ENCODE peak calls at places on chromosomes 2 and 18, in four cellular contexts. One of them, this sample, is unnamed.

GRCh38 chr2:239712755-239713154 is 311.9 kb upstream of the HDAC4 start:
- DNase-seq in cardiac muscle cell: no peak
- DNase-seq in K562: no peak
- DNase-seq in fibroblast of pulmonary artery: no peak
- DNase-seq in this sample: no peak

GRCh38 chr2:212930556-212930955 is 220.9 kb downstream of the IKZF2 start:
- DNase-seq in K562: no peak
- DNase-seq in cardiac muscle cell: peak
- DNase-seq in fibroblast of pulmonary artery: no peak
- DNase-seq in this sample: no peak

GRCh38 chr2:75389271-75389670 is 171.5 kb downstream of the EVA1A start:
- DNase-seq in cardiac muscle cell: no peak
- DNase-seq in fibroblast of pulmonary artery: no peak
- DNase-seq in K562: no peak
- DNase-seq in this sample: no peak

GRCh38 chr2:240457223-240458043 is 22.0 kb downstream of the GPC1 start:
- DNase-seq in K562: no peak
- DNase-seq in cardiac muscle cell: no peak
- DNase-seq in fibroblast of pulmonary artery: no peak
- DNase-seq in this sample: no peak

GRCh38 chr2:229921101-229921891 is 513 bp downstream of the TRIP12 start:
- DNase-seq in cardiac muscle cell: peak
- DNase-seq in fibroblast of pulmonary artery: peak
- DNase-seq in K562: peak
- DNase-seq in this sample: no peak

GRCh38 chr2:140804682-140805235 is 1326.1 kb downstream of the LRP1B start:
- DNase-seq in K562: no peak
- DNase-seq in fibroblast of pulmonary artery: no peak
- DNase-seq in cardiac muscle cell: no peak
- DNase-seq in this sample: no peak

GRCh38 chr2:59935005-59935404 is 618.4 kb downstream of the BCL11A start:
- DNase-seq in fibroblast of pulmonary artery: no peak
- DNase-seq in cardiac muscle cell: no peak
- DNase-seq in K562: no peak
- DNase-seq in this sample: no peak

GRCh38 chr2:139790807-139791206 is 1010.6 kb upstream of the NXPH2 start:
- DNase-seq in K562: no peak
- DNase-seq in cardiac muscle cell: peak
- DNase-seq in fibroblast of pulmonary artery: peak
- DNase-seq in this sample: no peak

GRCh38 chr2:201936817-201937216 is 96.8 kb upstream of the FZD7 start:
- DNase-seq in K562: no peak
- DNase-seq in fibroblast of pulmonary artery: no peak
- DNase-seq in cardiac muscle cell: no peak
- DNase-seq in this sample: no peak

GRCh38 chr2:130185896-130186295 is 3.8 kb downstream of the MZT2B start:
- DNase-seq in K562: no peak
- DNase-seq in cardiac muscle cell: no peak
- DNase-seq in fibroblast of pulmonary artery: no peak
- DNase-seq in this sample: no peak

GRCh38 chr18:34801769-34802168 is 91.7 kb downstream of the DTNA start:
- DNase-seq in fibroblast of pulmonary artery: peak
- DNase-seq in cardiac muscle cell: no peak
- DNase-seq in K562: no peak
- DNase-seq in this sample: no peak

GRCh38 chr2:10194021-10194820 is 71.7 kb downstream of the RRM2 start:
- DNase-seq in fibroblast of pulmonary artery: peak
- DNase-seq in K562: no peak
- DNase-seq in cardiac muscle cell: no peak
- DNase-seq in this sample: no peak

GRCh38 chr2:147098946-147099345 is 745.9 kb upstream of the ACVR2A start:
- DNase-seq in K562: no peak
- DNase-seq in cardiac muscle cell: no peak
- DNase-seq in fibroblast of pulmonary artery: peak
- DNase-seq in this sample: no peak

GRCh38 chr2:23399674-23400261 is 14.8 kb downstream of the KLHL29 start:
- DNase-seq in K562: no peak
- DNase-seq in fibroblast of pulmonary artery: no peak
- DNase-seq in cardiac muscle cell: no peak
- DNase-seq in this sample: no peak

GRCh38 chr2:54459037-54459441 is 2.9 kb downstream of the SPTBN1 start:
- DNase-seq in fibroblast of pulmonary artery: peak
- DNase-seq in cardiac muscle cell: no peak
- DNase-seq in K562: no peak
- DNase-seq in this sample: no peak

GRCh38 chr2:170530803-170531564 is 184.2 kb upstream of the SP5 start:
- DNase-seq in fibroblast of pulmonary artery: no peak
- DNase-seq in cardiac muscle cell: peak
- DNase-seq in K562: no peak
- DNase-seq in this sample: no peak

GRCh38 chr2:66901344-66901743 is 466.4 kb downstream of the MEIS1 start:
- DNase-seq in cardiac muscle cell: no peak
- DNase-seq in fibroblast of pulmonary artery: no peak
- DNase-seq in K562: no peak
- DNase-seq in this sample: no peak

GRCh38 chr2:51624995-51625394 is 593.1 kb upstream of the NRXN1 start:
- DNase-seq in cardiac muscle cell: no peak
- DNase-seq in K562: no peak
- DNase-seq in fibroblast of pulmonary artery: peak
- DNase-seq in this sample: peak

GRCh38 chr2:45190481-45190880 is 181.2 kb upstream of the SIX2 start:
- DNase-seq in cardiac muscle cell: no peak
- DNase-seq in fibroblast of pulmonary artery: peak
- DNase-seq in K562: peak
- DNase-seq in this sample: no peak

GRCh38 chr18:62919109-62919838 is 203.9 kb downstream of the PHLPP1 start:
- DNase-seq in fibroblast of pulmonary artery: no peak
- DNase-seq in cardiac muscle cell: peak
- DNase-seq in K562: no peak
- DNase-seq in this sample: no peak

GRCh38 chr18:3269241-3269640 is 7.3 kb downstream of the MYL12B start:
- DNase-seq in K562: peak
- DNase-seq in fibroblast of pulmonary artery: no peak
- DNase-seq in cardiac muscle cell: no peak
- DNase-seq in this sample: no peak

GRCh38 chr18:21112543-21113105 is 1.0 kb upstream of the ROCK1 start:
- DNase-seq in K562: no peak
- DNase-seq in cardiac muscle cell: no peak
- DNase-seq in fibroblast of pulmonary artery: peak
- DNase-seq in this sample: no peak

GRCh38 chr18:62435435-62436031 is 87.3 kb upstream of the ZCCHC2 start:
- DNase-seq in cardiac muscle cell: no peak
- DNase-seq in K562: no peak
- DNase-seq in fibroblast of pulmonary artery: no peak
- DNase-seq in this sample: no peak

GRCh38 chr18:63736856-63737255 is 34.1 kb downstream of the SERPINB11 start:
- DNase-seq in K562: no peak
- DNase-seq in fibroblast of pulmonary artery: no peak
- DNase-seq in cardiac muscle cell: no peak
- DNase-seq in this sample: no peak

GRCh38 chr2:217471329-217471728 is 531.5 kb downstream of the TNS1 start:
- DNase-seq in cardiac muscle cell: no peak
- DNase-seq in fibroblast of pulmonary artery: peak
- DNase-seq in K562: no peak
- DNase-seq in this sample: peak

GRCh38 chr2:113894156-113894743 is 4.4 kb downstream of the ACTR3 start:
- DNase-seq in K562: peak
- DNase-seq in fibroblast of pulmonary artery: peak
- DNase-seq in cardiac muscle cell: no peak
- DNase-seq in this sample: peak

GRCh38 chr2:74648009-74648443 is at the start of gene M1AP:
- DNase-seq in cardiac muscle cell: no peak
- DNase-seq in K562: no peak
- DNase-seq in fibroblast of pulmonary artery: no peak
- DNase-seq in this sample: no peak

GRCh38 chr2:197198890-197199289 is 111.7 kb downstream of the ANKRD44 start:
- DNase-seq in cardiac muscle cell: no peak
- DNase-seq in K562: peak
- DNase-seq in fibroblast of pulmonary artery: peak
- DNase-seq in this sample: no peak

GRCh38 chr2:162768646-162769045 is 69.9 kb downstream of the KCNH7 start:
- DNase-seq in cardiac muscle cell: peak
- DNase-seq in K562: no peak
- DNase-seq in fibroblast of pulmonary artery: no peak
- DNase-seq in this sample: no peak

GRCh38 chr2:1864981-1865421 is 120.7 kb upstream of the PXDN start:
- DNase-seq in fibroblast of pulmonary artery: no peak
- DNase-seq in K562: no peak
- DNase-seq in cardiac muscle cell: no peak
- DNase-seq in this sample: no peak

GRCh38 chr2:169018390-169018789 is 12.7 kb downstream of the ABCB11 start:
- DNase-seq in K562: no peak
- DNase-seq in fibroblast of pulmonary artery: no peak
- DNase-seq in cardiac muscle cell: no peak
- DNase-seq in this sample: no peak

GRCh38 chr2:30222636-30223360 is 8.5 kb upstream of the LBH start:
- DNase-seq in cardiac muscle cell: no peak
- DNase-seq in fibroblast of pulmonary artery: no peak
- DNase-seq in K562: no peak
- DNase-seq in this sample: no peak

GRCh38 chr2:30223413-30223874 is 7.9 kb upstream of the LBH start:
- DNase-seq in cardiac muscle cell: no peak
- DNase-seq in fibroblast of pulmonary artery: no peak
- DNase-seq in K562: no peak
- DNase-seq in this sample: no peak

GRCh38 chr2:30224147-30224546 is 7.2 kb upstream of the LBH start:
- DNase-seq in cardiac muscle cell: peak
- DNase-seq in K562: no peak
- DNase-seq in fibroblast of pulmonary artery: no peak
- DNase-seq in this sample: no peak

GRCh38 chr2:30226144-30227032 is 4.9 kb upstream of the LBH start:
- DNase-seq in fibroblast of pulmonary artery: peak
- DNase-seq in K562: no peak
- DNase-seq in cardiac muscle cell: no peak
- DNase-seq in this sample: no peak

DNA sequence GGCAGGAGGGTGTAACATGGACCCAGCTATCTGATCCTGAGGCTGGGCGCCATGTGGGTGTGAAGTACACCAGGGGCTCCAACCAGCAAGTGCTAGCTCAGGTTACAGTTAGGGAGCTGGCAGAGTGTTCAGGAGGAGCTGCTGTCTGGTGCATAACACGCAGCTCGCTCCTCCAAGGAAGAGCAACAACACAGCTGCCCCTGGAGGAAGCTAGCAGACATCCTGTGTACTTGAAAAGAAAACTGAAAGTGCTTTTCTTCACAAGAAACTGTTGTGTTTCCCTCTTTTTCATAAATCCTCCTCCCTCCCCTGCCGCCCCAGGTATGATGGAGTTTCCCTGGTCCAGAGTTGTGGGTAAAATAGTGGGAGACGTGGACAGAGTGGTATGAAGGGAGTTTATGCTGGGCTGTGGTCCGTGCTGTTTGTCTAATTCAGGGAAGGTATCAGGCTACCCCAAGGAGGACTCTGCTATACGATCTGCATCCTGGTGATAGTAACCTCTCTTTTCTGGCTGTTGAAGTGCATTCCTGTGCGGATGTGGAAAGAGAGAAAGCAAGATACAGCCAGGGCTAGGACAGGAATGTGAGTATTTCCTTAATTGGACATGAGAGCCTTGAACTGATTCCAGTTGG is 6.1 kb upstream of the LBH start:
- DNase-seq in fibroblast of pulmonary artery: peak
- DNase-seq in cardiac muscle cell: peak
- DNase-seq in K562: no peak
- DNase-seq in this sample: peak
- H3K4me3 ChIP-seq in fibroblast of pulmonary artery: peak
- H3K4me3 ChIP-seq in cardiac muscle cell: no peak
- H3K4me3 ChIP-seq in K562: no peak
- H3K4me3 ChIP-seq in this sample: peak

GRCh38 chr18:74818776-74819175 is 221.1 kb downstream of the ZNF407 start:
- DNase-seq in cardiac muscle cell: no peak
- DNase-seq in fibroblast of pulmonary artery: no peak
- DNase-seq in K562: no peak
- DNase-seq in this sample: no peak

GRCh38 chr18:74817576-74817975 is 219.9 kb downstream of the ZNF407 start:
- DNase-seq in K562: no peak
- DNase-seq in cardiac muscle cell: no peak
- DNase-seq in fibroblast of pulmonary artery: no peak
- DNase-seq in this sample: no peak

GRCh38 chr18:74825460-74825859 is 227.8 kb downstream of the ZNF407 start:
- DNase-seq in K562: no peak
- DNase-seq in cardiac muscle cell: no peak
- DNase-seq in fibroblast of pulmonary artery: no peak
- DNase-seq in this sample: no peak

GRCh38 chr18:74820160-74820780 is 222.6 kb downstream of the ZNF407 start:
- DNase-seq in K562: no peak
- DNase-seq in fibroblast of pulmonary artery: no peak
- DNase-seq in cardiac muscle cell: no peak
- DNase-seq in this sample: no peak

DNA sequence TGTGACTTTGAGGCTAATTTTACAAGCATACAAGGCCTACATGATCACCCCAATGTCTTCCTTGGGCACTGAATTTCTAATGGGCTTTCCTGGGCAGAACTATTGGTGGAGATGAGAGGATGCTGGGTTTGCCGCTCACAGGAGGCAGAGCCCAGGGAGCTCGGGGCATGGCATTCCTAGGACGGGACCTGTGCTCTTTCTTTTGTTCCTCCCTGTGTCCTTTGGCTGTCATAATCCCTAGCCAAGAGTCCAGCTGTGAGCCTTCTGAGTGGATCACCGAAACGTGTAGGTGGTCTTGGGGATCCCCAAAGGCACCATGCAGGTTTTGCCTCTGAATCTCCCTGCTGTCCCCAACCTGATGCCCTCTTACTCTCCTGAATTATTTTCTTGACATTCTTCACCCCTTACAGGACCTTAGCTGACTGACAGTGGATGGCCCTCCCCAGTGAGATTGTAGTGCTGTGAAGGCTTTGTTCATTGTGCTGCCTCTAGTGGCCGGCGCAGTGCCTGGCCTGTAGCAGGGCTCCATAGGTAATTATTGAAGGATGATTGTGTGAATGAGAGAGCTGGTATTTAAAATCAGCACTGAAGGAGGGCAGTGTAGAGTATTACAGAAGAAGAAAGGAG is 221.9 kb downstream of the ZNF407 start:
- DNase-seq in cardiac muscle cell: peak
- DNase-seq in K562: peak
- DNase-seq in fibroblast of pulmonary artery: peak
- DNase-seq in this sample: no peak
- TF ChIP-seq CTCF in cardiac muscle cell: peak
- TF ChIP-seq CTCF in K562: peak
- TF ChIP-seq CTCF in fibroblast of pulmonary artery: peak
- TF ChIP-seq CTCF in this sample: peak

GRCh38 chr2:105238664-105239240 is 2.8 kb upstream of the GPR45 start:
- DNase-seq in K562: no peak
- DNase-seq in fibroblast of pulmonary artery: no peak
- DNase-seq in cardiac muscle cell: no peak
- DNase-seq in this sample: no peak
- H3K4me3 ChIP-seq in K562: no peak
- H3K4me3 ChIP-seq in fibroblast of pulmonary artery: no peak
- H3K4me3 ChIP-seq in cardiac muscle cell: no peak
- H3K4me3 ChIP-seq in this sample: no peak

GRCh38 chr2:167340322-167340721 is 452.0 kb downstream of the XIRP2 start:
- DNase-seq in cardiac muscle cell: no peak
- DNase-seq in K562: no peak
- DNase-seq in fibroblast of pulmonary artery: no peak
- DNase-seq in this sample: no peak

GRCh38 chr2:167345559-167345958 is 457.3 kb downstream of the XIRP2 start:
- DNase-seq in cardiac muscle cell: no peak
- DNase-seq in fibroblast of pulmonary artery: no peak
- DNase-seq in K562: no peak
- DNase-seq in this sample: no peak

GRCh38 chr2:167342769-167343168 is 454.5 kb downstream of the XIRP2 start:
- DNase-seq in K562: no peak
- DNase-seq in cardiac muscle cell: peak
- DNase-seq in fibroblast of pulmonary artery: peak
- DNase-seq in this sample: no peak
- TF ChIP-seq CTCF in K562: no peak
- TF ChIP-seq CTCF in cardiac muscle cell: peak
- TF ChIP-seq CTCF in fibroblast of pulmonary artery: no peak
- TF ChIP-seq CTCF in this sample: peak

This sample was measured in AG04450.